ENCODE peak calls at places on chromosomes 6 and 20, in four cellular contexts. X, V, Z and U are unnamed samples.

GRCh38 chr6:7566031-7566556 is 23.9 kb upstream of the SNRNP48 start:
- DNase-seq in Z (no peak), V (no peak), X (no peak), U (no peak)

GRCh38 chr6:29673161-29673560 is 7.8 kb downstream of the ZFP57 start:
- DNase-seq in X (no peak), Z (no peak), V (no peak), U (no peak)

GRCh38 chr20:62413896-62414481 is 6.9 kb upstream of the CABLES2 start:
- DNase-seq in X (no peak), V (no peak), Z (no peak), U (no peak)

GRCh38 chr6:75818061-75818855 is 69.2 kb downstream of the MYO6 start:
- DNase-seq in V (no peak), X (no peak), Z (no peak), U (no peak)

GRCh38 chr20:58649288-58650180 is 1.5 kb upstream of the STX16 start:
- DNase-seq in Z (no peak), X (no peak), V (no peak), U (no peak)

GRCh38 chr6:161233986-161234620 is 39.8 kb downstream of the AGPAT4 start:
- DNase-seq in Z (no peak), V (no peak), X (no peak), U (no peak)

GRCh38 chr6:32088487-32089049 is 20.6 kb downstream of the TNXB start:
- DNase-seq in Z (no peak), X (no peak), V (no peak), U (no peak)

GRCh38 chr6:158080849-158081656 is 87.0 kb downstream of the SERAC1 start:
- DNase-seq in Z (no peak), V (no peak), X (no peak), U (no peak)

GRCh38 chr6:68235192-68235812 is 399.8 kb upstream of the ADGRB3 start:
- DNase-seq in Z (no peak), V (no peak), X (no peak), U (no peak)

GRCh38 chr6:151842816-151843215 is 35.3 kb downstream of the ESR1 start:
- DNase-seq in X (no peak), Z (no peak), V (no peak), U (no peak)

GRCh38 chr6:20170455-20171148 is 41.7 kb downstream of the MBOAT1 start:
- DNase-seq in V (no peak), X (no peak), Z (no peak), U (no peak)

GRCh38 chr6:17265570-17265969 is 15.6 kb upstream of the RBM24 start:
- DNase-seq in V (no peak), Z (no peak), X (no peak), U (no peak)

GRCh38 chr20:13644010-13644409 is 5.3 kb upstream of the TASP1 start:
- DNase-seq in V (no peak), X (no peak), Z (no peak), U (no peak)

GRCh38 chr20:46572181-46572580 is 21.7 kb upstream of the OCSTAMP start:
- DNase-seq in Z (peak), X (peak), V (no peak), U (no peak)

GRCh38 chr6:111753573-111753972 is 119.7 kb downstream of the FYN start:
- DNase-seq in Z (no peak), X (no peak), V (no peak), U (no peak)

GRCh38 chr6:111838749-111839484 is 34.3 kb downstream of the FYN start:
- DNase-seq in V (no peak), X (no peak), Z (no peak), U (no peak)

GRCh38 chr6:22883061-22883717 is 313.8 kb downstream of the HDGFL1 start:
- DNase-seq in X (no peak), V (no peak), Z (no peak), U (no peak)

GRCh38 chr20:61968932-61969331 is 96.7 kb downstream of the TAF4 start:
- DNase-seq in Z (no peak), V (no peak), X (no peak), U (no peak)

GRCh38 chr6:134003542-134003951 is 48.9 kb downstream of the SLC2A12 start:
- DNase-seq in X (no peak), V (no peak), Z (no peak), U (no peak)

GRCh38 chr6:14231546-14232280 is 114.1 kb downstream of the CD83 start:
- DNase-seq in Z (no peak), V (no peak), X (peak), U (no peak)

GRCh38 chr20:51342510-51343236 is 199.8 kb downstream of the NFATC2 start:
- DNase-seq in V (no peak), X (no peak), Z (no peak), U (no peak)